ENCODE peak calls at places on chromosomes 1 and 21, in six cellular contexts. K is activated effector memory CD4-positive, alpha-beta T cell treated with Interleukin-2 at 50 U/mL for 16 hours; V is neural crest cell; C is endothelial cell; B is astrocyte of the hippocampus; P is GM12865. D is an unnamed sample.

GRCh38 chr1:85599076-85599491 is 18.5 kb downstream of the CCN1 start:
- DNase-seq in K (no peak), V (no peak), C (no peak), B (no peak), P (no peak), D (no peak)

GRCh38 chr1:7265771-7266371 is 480.6 kb downstream of the CAMTA1 start:
- DNase-seq in K (no peak), V (no peak), C (no peak), B (peak), P (peak), D (no peak)

GRCh38 chr1:8363186-8363585 is 45.3 kb downstream of the SLC45A1 start:
- DNase-seq in K (no peak), V (no peak), C (no peak), B (no peak), P (no peak), D (no peak)

GRCh38 chr1:101022294-101022693 is 3.3 kb downstream of the DPH5 start:
- DNase-seq in K (no peak), V (no peak), C (no peak), B (peak), P (no peak), D (no peak)

GRCh38 chr1:219555802-219556201 is 57.1 kb downstream of the ZC3H11B start:
- DNase-seq in K (no peak), V (no peak), C (no peak), B (peak), P (no peak), D (no peak)

GRCh38 chr1:168520052-168520751 is 23.6 kb downstream of the XCL2 start:
- DNase-seq in K (no peak), V (no peak), C (no peak), B (no peak), P (no peak), D (no peak)

GRCh38 chr21:41805038-41805437 is 38.2 kb upstream of the RIPK4 start:
- DNase-seq in K (no peak), V (no peak), C (no peak), B (no peak), P (no peak), D (no peak)

GRCh38 chr1:94110946-94111740 is 9.8 kb downstream of the ABCA4 start:
- DNase-seq in K (no peak), V (no peak), C (no peak), B (no peak), P (no peak), D (no peak)

GRCh38 chr1:19325368-19325957 is 13.3 kb downstream of the SLC66A1 start:
- DNase-seq in K (no peak), V (no peak), C (no peak), B (no peak), P (no peak), D (no peak)

D was measured in T-helper 2 cell.